ENCODE peak calls at places on chromosomes 7 and 10, in seven cellular contexts. K, R, C, E, L, G and S are unnamed samples.

GRCh38 chr7:143362126-143362961 is at the start of gene FAM131B:
- DNase-seq in K (no peak), R (no peak), C (no peak), E (no peak), L (peak; percentile 39), G (no peak), S (no peak)

GRCh38 chr7:129784437-129784782 is 168.3 kb downstream of the UBE2H start:
- DNase-seq in K (no peak), R (no peak), C (no peak), E (no peak), L (no peak), G (no peak), S (no peak)

GRCh38 chr10:103921248-103921647 is 3.3 kb upstream of the STN1 start:
- DNase-seq in K (no peak), R (no peak), C (no peak), E (no peak), L (no peak), G (no peak), S (no peak)

GRCh38 chr7:64863969-64864368 is 39.1 kb upstream of the ZNF273 start:
- DNase-seq in K (peak; percentile 63), R (no peak), C (no peak), E (no peak), L (peak; percentile 3), G (no peak), S (no peak)

GRCh38 chr7:111138196-111138569 is 47.3 kb downstream of the LRRN3 start:
- DNase-seq in K (no peak), R (no peak), C (peak; percentile 19), E (peak; percentile 57), L (no peak), G (peak; percentile 74), S (no peak)

GRCh38 chr7:7821517-7821916 is 103.1 kb upstream of the RPA3 start:
- DNase-seq in K (no peak), R (no peak), C (no peak), E (no peak), L (no peak), G (no peak), S (no peak)

GRCh38 chr7:258476-259190 is 31.3 kb upstream of the FOXL3 start:
- DNase-seq in K (no peak), R (no peak), C (no peak), E (no peak), L (no peak), G (no peak), S (peak; percentile 93)

GRCh38 chr10:23351914-23352313 is 7.3 kb upstream of the C10orf67 start:
- DNase-seq in K (no peak), R (no peak), C (peak; percentile 32), E (peak; percentile 82), L (no peak), G (peak; percentile 69), S (no peak)

GRCh38 chr7:22447759-22448158 is 52.2 kb downstream of the STEAP1B start:
- DNase-seq in K (no peak), R (no peak), C (no peak), E (no peak), L (no peak), G (no peak), S (no peak)

GRCh38 chr7:120989571-120990220 is 1.2 kb downstream of the CPED1 start:
- DNase-seq in K (peak; percentile 77), R (no peak), C (no peak), E (no peak), L (no peak), G (peak; percentile 49), S (no peak)

GRCh38 chr10:103612462-103613365 is 119.2 kb downstream of the NEURL1 start:
- DNase-seq in K (no peak), R (no peak), C (no peak), E (peak; percentile 12), L (no peak), G (peak; percentile 84), S (no peak)

GRCh38 chr10:114311496-114312195 is 72.6 kb downstream of the VWA2 start:
- DNase-seq in K (peak; percentile 41), R (no peak), C (no peak), E (no peak), L (no peak), G (no peak), S (peak; percentile 52)

GRCh38 chr10:3248526-3249255 is 76.1 kb upstream of the PITRM1 start:
- DNase-seq in K (no peak), R (peak; percentile 70), C (peak; percentile 78), E (peak; percentile 80), L (no peak), G (peak; percentile 94), S (no peak)

GRCh38 chr7:4882169-4882741 is 1.3 kb downstream of the RADIL start:
- DNase-seq in K (peak; percentile 91), R (peak; percentile 55), C (peak; percentile 80), E (no peak), L (peak; percentile 71), G (peak; percentile 73), S (no peak)

GRCh38 chr7:158778476-158778875 is 50.8 kb downstream of the ESYT2 start:
- DNase-seq in K (no peak), R (no peak), C (peak; percentile 7), E (no peak), L (no peak), G (peak; percentile 24), S (no peak)

GRCh38 chr10:31602541-31603244 is 283.7 kb downstream of the ZEB1 start:
- DNase-seq in K (peak; percentile 92), R (peak; percentile 70), C (peak; percentile 60), E (peak; percentile 74), L (peak; percentile 68), G (peak; percentile 87), S (no peak)

DNA sequence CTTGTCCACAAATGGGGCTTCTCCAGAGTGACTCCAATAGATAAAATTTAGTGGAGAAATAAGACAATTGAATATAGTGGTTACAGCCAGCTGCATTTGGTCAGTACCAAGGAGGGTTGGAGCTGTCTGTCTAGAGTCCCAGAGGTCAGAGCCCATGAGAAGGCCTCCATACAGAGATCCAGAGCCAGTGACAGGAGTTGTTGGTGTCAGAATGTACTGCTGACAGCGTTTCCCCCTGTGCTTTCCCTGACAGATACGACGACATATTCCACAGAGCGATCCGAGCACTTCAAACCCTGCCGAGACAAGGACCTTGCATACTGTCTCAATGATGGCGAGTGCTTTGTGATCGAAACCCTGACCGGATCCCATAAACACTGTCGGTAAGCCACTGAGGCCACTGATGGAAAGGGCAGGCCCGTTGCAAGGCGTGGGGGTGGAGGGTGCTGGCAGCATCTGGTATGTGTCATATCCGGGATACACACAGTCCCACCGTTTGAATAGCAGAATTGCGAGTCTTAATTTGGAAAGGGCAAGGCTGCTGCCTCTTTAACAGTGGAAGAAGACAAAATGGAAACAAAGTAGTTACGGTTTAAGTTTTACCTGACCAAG is 483.6 kb downstream of the NRG3 start:
- DNase-seq in K (no peak), R (no peak), C (no peak), E (peak; percentile 31), L (no peak), G (peak; percentile 83), S (no peak)
- TF ChIP-seq CTCF in K (no peak), R (no peak), C (no peak), E (no peak), L (no peak), G (no peak), S (no peak)

DNA sequence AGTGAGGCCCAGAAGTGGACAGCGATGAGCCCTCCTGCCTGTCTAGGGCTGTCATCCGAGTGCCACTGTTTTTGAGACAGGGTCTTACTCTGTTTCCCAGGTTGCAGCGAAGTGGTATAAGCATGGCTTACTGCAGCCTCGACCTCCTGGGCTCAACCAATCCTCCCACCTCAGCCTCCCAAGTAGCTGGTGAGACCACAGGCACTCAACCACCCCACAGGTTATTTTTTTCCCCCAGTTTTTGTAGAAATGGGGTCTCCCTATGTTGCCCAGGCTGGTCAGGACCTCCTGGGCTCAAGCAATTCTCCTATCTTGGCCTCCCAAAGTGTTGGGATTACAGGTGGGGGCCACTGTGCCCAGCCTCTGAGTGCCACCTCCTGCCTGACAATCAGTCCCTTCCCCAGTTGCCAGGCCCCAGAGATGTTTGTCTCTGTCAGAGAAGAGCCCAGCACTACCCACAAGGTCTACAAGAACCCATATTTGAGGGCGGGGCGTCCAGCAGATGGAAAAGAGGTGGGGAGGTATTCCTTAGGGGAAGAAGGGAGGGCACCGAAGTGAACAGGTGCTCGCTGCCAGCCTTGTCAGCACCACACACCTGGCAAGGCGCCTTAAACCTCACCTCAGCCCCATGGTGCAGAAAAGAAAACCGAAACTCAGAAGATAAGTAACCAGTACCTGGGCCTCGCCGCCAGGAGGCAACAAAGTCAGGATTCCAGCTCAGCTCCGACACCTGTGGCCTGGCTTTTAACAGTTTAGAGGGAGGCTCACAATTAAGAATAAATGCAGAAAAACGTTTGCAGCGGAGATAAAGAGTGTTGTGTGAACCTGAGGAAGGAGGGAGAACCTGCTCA is 77.4 kb upstream of the ANLN start:
- DNase-seq in K (no peak), R (peak; percentile 69), C (no peak), E (peak; percentile 74), L (peak; percentile 79), G (no peak), S (no peak)
- TF ChIP-seq CTCF in K (no peak), R (peak; percentile 38), C (no peak), E (peak; percentile 41), L (peak; percentile 73), G (no peak), S (peak; percentile 65)

DNA sequence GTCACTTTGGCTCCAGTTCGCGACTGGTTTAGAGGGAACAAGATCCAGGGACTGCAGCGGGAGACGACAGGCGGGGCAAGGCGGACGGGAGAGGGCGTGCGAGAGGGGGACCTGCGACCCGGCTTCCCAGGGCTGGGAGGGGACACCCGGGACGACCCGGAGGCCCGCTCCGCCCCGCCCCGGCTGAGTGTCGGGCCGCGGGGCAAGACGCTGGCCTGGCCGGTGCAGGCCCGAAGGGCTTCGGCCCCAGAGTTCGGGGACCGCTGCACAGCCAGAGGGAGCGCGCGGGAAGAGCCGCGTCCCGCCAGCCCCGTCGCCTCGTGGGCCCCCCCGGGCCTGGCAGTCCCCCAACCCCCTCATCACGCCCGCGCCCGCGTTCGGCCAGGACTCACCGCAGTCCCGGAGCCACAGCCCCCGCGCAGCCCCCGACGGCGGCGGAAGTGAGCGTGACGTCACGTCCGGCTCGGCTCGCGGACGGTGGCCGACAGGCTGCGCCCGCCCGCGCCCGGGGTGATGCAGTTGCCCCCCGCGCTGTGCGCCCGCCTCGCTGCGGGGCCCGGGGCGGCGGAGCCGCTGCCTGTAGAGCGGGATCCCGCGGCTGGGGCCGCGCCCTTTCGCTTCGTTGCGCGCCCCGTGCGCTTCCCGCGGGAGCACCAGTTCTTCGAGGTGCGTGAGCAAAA is at the start of the genes TUBGCP2 and ZNF511:
- DNase-seq in K (peak; percentile 93), R (peak; percentile 94), C (peak; percentile 57), E (peak; percentile 71), L (peak; percentile 85), G (peak; percentile 80), S (peak; percentile 95)
- TF ChIP-seq CTCF in K (no peak), R (peak; percentile 20), C (peak; percentile 17), E (no peak), L (no peak), G (peak; percentile 3), S (peak; percentile 27)

DNA sequence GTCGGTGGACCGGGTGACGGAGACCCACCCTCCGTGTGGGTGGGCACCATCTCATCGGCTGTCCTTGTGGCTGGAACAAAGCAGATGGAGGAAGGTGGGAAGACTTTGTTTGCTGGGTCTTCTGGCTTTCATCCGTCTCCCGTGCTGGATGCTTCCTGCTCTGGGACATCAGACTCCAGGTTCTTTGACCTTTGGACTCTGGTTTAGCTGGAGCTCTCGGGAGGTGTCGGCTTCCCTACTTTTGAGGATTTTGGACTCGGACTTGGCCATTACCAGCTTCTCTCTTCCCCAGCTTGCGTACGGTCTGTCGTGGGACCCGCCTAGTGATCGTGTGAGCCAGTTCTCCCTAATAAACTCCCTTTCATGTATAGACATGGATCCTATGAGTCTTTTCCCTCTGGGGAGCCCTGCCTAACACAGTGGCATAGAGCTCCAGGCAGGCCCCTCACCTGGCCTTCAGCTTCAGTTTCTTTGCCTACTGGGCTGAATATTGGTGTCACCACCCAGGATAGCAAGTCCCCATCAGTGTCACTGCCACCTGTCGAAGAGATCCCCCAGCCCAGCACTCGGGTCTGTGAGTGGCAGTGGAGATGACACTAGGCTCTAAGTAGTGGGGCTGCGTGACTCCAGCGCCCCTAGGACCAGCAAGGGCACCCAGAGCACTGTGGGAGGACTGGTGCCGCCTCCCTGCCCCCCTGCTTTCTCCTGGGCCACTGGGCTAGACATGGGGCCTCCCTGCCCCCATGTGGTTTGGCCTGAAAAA is 135.5 kb downstream of the LHPP start:
- DNase-seq in K (no peak), R (peak; percentile 36), C (no peak), E (no peak), L (no peak), G (no peak), S (peak; percentile 59)
- TF ChIP-seq CTCF in K (no peak), R (no peak), C (no peak), E (no peak), L (no peak), G (no peak), S (no peak)